ENCODE peak calls at places on chromosomes 1 and 21, in seven cellular contexts. M is IMR-90; E is cerebellar cortex; U is epithelial cell of prostate; Y is iPS DF 6.9; N is activated naive CD4-positive, alpha-beta T cell treated with anti-CD3 and anti-CD28 coated beads, Interleukin-2, amount 10 ng/mL, durations not matched to agents 7 days and 5 days; J is T-helper 2 cell. F is an unnamed sample.
A peak's percentile ranks its signal among the peaks of the same experiment; 100 is the strongest.

GRCh38 chr21:33199516-33200217 is 30.1 kb upstream of the IFNAR2 start:
- DNase-seq in M (peak; percentile 95), E (peak; percentile 92), U (peak; percentile 33), Y (peak; percentile 37), N (peak; percentile 88), J (peak; percentile 87), F (no peak)

GRCh38 chr21:34367320-34367935 is 3.6 kb downstream of the KCNE2 start:
- DNase-seq in M (peak; percentile 82), E (peak; percentile 69), U (peak; percentile 43), Y (no peak), N (peak; percentile 62), J (peak; percentile 64), F (no peak)

GRCh38 chr1:45299981-45300668 is 26.6 kb upstream of the HPDL start:
- DNase-seq in M (peak; percentile 84), E (peak; percentile 89), U (no peak), Y (peak; percentile 47), N (peak; percentile 46), J (peak; percentile 76), F (no peak)

GRCh38 chr21:17699524-17700189 is 87.0 kb upstream of the BTG3 start:
- DNase-seq in M (no peak), E (no peak), U (no peak), Y (no peak), N (no peak), J (no peak), F (no peak)

GRCh38 chr1:233695901-233696300 is 82.0 kb downstream of the KCNK1 start:
- DNase-seq in M (no peak), E (no peak), U (no peak), Y (no peak), N (no peak), J (peak; percentile 3), F (no peak)

GRCh38 chr1:247335871-247336270 is 4.2 kb upstream of the ZNF496 start:
- DNase-seq in M (no peak), E (peak; percentile 24), U (no peak), Y (no peak), N (no peak), J (no peak), F (no peak)

GRCh38 chr1:215081566-215082531 is 688 bp upstream of the KCNK2 start:
- DNase-seq in M (peak; percentile 23), E (no peak), U (no peak), Y (no peak), N (no peak), J (no peak), F (no peak)

GRCh38 chr1:145979746-145980435 is 15.4 kb downstream of the POLR3GL start:
- DNase-seq in M (no peak), E (no peak), U (no peak), Y (no peak), N (peak; percentile 55), J (peak; percentile 72), F (no peak)

GRCh38 chr21:35045539-35046222 is 3.4 kb downstream of the RUNX1 start:
- DNase-seq in M (no peak), E (no peak), U (no peak), Y (no peak), N (peak; percentile 66), J (peak; percentile 86), F (no peak)

GRCh38 chr21:44300262-44300959 is 558 bp downstream of the PFKL start:
- DNase-seq in M (peak; percentile 19), E (peak; percentile 16), U (no peak), Y (no peak), N (peak; percentile 82), J (peak; percentile 61), F (no peak)

GRCh38 chr1:59522925-59523505 is 226.1 kb downstream of the FGGY start:
- DNase-seq in M (no peak), E (no peak), U (no peak), Y (no peak), N (no peak), J (no peak), F (no peak)

GRCh38 chr1:115242543-115242942 is 95.5 kb downstream of the NGF start:
- DNase-seq in M (no peak), E (no peak), U (no peak), Y (no peak), N (no peak), J (no peak), F (no peak)

GRCh38 chr1:177772621-177773020 is 197.2 kb downstream of the SEC16B start:
- DNase-seq in M (peak; percentile 22), E (no peak), U (no peak), Y (no peak), N (no peak), J (no peak), F (no peak)